ENCODE peak calls at places on chromosomes 11 and 22, in five cellular contexts. W is H9, F is H1, M is IMR-90, P is mesenchymal stem cell. V is an unnamed sample.

GRCh38 chr22:46360891-46361290 is 25.4 kb downstream of the TRMU start:
- DNase-seq in W (no peak), F (no peak), M (no peak), P (no peak), V (no peak)

GRCh38 chr11:126585388-126586302 is 230.2 kb downstream of the ST3GAL4 start:
- DNase-seq in W (peak; percentile 81), F (no peak), M (peak; percentile 96), P (peak; percentile 2), V (no peak)

GRCh38 chr22:44091021-44091721 is 67.1 kb downstream of the PARVB start:
- DNase-seq in W (no peak), F (no peak), M (no peak), P (peak; percentile 25), V (no peak)

GRCh38 chr11:122091850-122092249 is 24.2 kb downstream of the BLID start:
- DNase-seq in W (no peak), F (no peak), M (peak; percentile 46), P (no peak), V (no peak)

GRCh38 chr11:68282141-68282860 is 10.5 kb upstream of the C11orf24 start:
- DNase-seq in W (no peak), F (no peak), M (no peak), P (no peak), V (no peak)

GRCh38 chr11:13332124-13332523 is 54.5 kb downstream of the BMAL1 start:
- DNase-seq in W (no peak), F (no peak), M (no peak), P (no peak), V (no peak)

GRCh38 chr11:130122141-130122575 is 37.4 kb upstream of the ST14 start:
- DNase-seq in W (no peak), F (no peak), M (no peak), P (no peak), V (no peak)

GRCh38 chr22:26822300-26822699 is 164.9 kb downstream of the MIAT start:
- DNase-seq in W (no peak), F (no peak), M (no peak), P (no peak), V (no peak)

GRCh38 chr22:30823015-30823370 is 128.3 kb downstream of the OSBP2 start:
- DNase-seq in W (peak; percentile 50), F (no peak), M (no peak), P (no peak), V (no peak)

GRCh38 chr22:46149493-46149997 is 781 bp upstream of the PPARA start:
- DNase-seq in W (peak; percentile 71), F (peak; percentile 84), M (no peak), P (peak; percentile 37), V (peak; percentile 48)

GRCh38 chr11:35419713-35420333 is 465 bp upstream of the SLC1A2 start:
- DNase-seq in W (no peak), F (no peak), M (no peak), P (peak; percentile 7), V (peak; percentile 6)

GRCh38 chr11:68007498-68008380 is 2.4 kb upstream of the ALDH3B1 start:
- DNase-seq in W (no peak), F (no peak), M (no peak), P (no peak), V (no peak)

GRCh38 chr11:67024410-67024809 is 1.5 kb downstream of the SYT12 start:
- DNase-seq in W (no peak), F (no peak), M (no peak), P (no peak), V (no peak)

GRCh38 chr11:71301858-71302533 is 49.6 kb upstream of the SHANK2 start:
- DNase-seq in W (peak; percentile 14), F (peak; percentile 39), M (no peak), P (no peak), V (no peak)

GRCh38 chr11:88345408-88345807 is 7.9 kb upstream of the CTSC start:
- DNase-seq in W (no peak), F (no peak), M (peak; percentile 54), P (peak; percentile 17), V (no peak)

GRCh38 chr22:43346521-43346929 is 3.4 kb upstream of the SCUBE1 start:
- DNase-seq in W (peak; percentile 87), F (peak; percentile 87), M (no peak), P (peak; percentile 45), V (peak; percentile 51)

GRCh38 chr11:88175707-88176066 is 444 bp upstream of the RAB38 start:
- DNase-seq in W (no peak), F (no peak), M (peak; percentile 7), P (no peak), V (no peak)

GRCh38 chr11:95338430-95338991 is 107.5 kb upstream of the SESN3 start:
- DNase-seq in W (no peak), F (peak; percentile 55), M (peak; percentile 10), P (peak; percentile 95), V (no peak)

GRCh38 chr22:46370584-46371373 is 35.3 kb downstream of the TRMU start:
- DNase-seq in W (no peak), F (no peak), M (no peak), P (no peak), V (no peak)

GRCh38 chr11:794766-795637 is 3.1 kb downstream of the SLC25A22 start:
- DNase-seq in W (no peak), F (no peak), M (no peak), P (no peak), V (no peak)

GRCh38 chr11:128195057-128195751 is 392.2 kb downstream of the ETS1 start:
- DNase-seq in W (no peak), F (no peak), M (no peak), P (peak; percentile 26), V (no peak)

GRCh38 chr11:133922078-133922870 is 34.5 kb downstream of the IGSF9B start:
- DNase-seq in W (no peak), F (no peak), M (no peak), P (no peak), V (no peak)

GRCh38 chr11:69369945-69370344 is 76.0 kb downstream of the MYEOV start:
- DNase-seq in W (no peak), F (no peak), M (no peak), P (no peak), V (no peak)

GRCh38 chr11:9057888-9058287 is 33.5 kb downstream of the SCUBE2 start:
- DNase-seq in W (peak; percentile 54), F (peak; percentile 39), M (no peak), P (no peak), V (no peak)

GRCh38 chr22:22882033-22882717 is 5.4 kb upstream of the IGLL5 start:
- DNase-seq in W (peak; percentile 61), F (no peak), M (no peak), P (no peak), V (no peak)

DNA sequence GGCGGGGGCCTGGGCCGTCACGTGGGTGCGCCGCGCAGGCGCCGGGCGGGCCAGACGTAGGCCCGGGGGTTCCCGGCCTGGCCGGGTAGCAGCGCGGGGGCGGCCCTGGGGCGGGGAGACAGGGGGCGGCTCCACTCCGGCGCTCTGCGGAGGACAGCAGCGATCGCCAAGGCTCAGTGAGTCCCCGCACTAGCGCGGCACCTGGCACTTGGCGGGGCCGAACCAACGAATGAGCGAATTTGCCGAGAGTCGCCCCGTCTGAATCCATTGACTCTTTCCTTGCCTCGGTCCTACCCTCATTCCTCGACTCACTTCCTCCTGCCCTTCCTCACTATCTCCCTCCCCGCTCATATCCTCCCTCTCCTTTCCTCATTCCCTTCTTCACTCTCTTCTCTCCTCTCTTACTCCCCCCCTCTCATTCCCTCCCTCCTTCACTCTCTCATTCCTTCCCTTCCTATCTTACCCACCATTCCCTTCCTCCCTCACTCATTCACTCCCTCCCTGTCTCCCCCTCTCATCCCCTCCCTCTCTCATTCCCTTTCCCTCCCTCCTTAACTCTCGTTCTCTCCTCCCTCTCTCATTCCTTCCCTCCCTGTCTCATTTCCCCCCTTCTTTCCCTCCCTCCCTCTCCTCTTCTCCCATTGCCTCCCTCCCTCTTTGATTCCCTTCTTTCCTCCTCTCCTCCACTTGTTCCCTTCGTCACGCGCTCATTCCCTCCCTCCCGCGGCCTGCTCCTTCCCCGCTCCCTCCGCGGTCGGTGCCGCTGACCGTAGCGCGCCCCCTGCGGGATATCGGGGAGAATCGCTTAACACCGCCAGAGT is 476 bp upstream of the KLHL22 start:
- DNase-seq in W (peak; percentile 88), F (peak; percentile 93), M (peak; percentile 87), P (peak; percentile 93), V (peak; percentile 89)
- H3K14ac ChIP-seq in W (peak overlapping the region; percentile 33), F (no peak overlapping the region), M (peak overlapping the region; percentile 99), P (peak overlapping the region; percentile 85), V (peak overlapping the region; percentile 82)

GRCh38 chr22:39115976-39116621 is 19.1 kb downstream of the APOBEC3H start:
- DNase-seq in W (no peak), F (no peak), M (no peak), P (no peak), V (no peak)
- H2BK15ac ChIP-seq in W (no peak overlapping the region), F (no peak overlapping the region), M (no peak overlapping the region), P (no peak overlapping the region), V (no peak overlapping the region)

GRCh38 chr22:49825436-49825835 is 2.2 kb downstream of the BRD1 start:
- DNase-seq in W (no peak), F (no peak), M (peak; percentile 66), P (peak; percentile 57), V (no peak)
- H3K14ac ChIP-seq in W (no peak overlapping the region), F (no peak overlapping the region), M (peak overlapping the region; percentile 64), P (peak overlapping the region; percentile 91), V (no peak overlapping the region)

DNA sequence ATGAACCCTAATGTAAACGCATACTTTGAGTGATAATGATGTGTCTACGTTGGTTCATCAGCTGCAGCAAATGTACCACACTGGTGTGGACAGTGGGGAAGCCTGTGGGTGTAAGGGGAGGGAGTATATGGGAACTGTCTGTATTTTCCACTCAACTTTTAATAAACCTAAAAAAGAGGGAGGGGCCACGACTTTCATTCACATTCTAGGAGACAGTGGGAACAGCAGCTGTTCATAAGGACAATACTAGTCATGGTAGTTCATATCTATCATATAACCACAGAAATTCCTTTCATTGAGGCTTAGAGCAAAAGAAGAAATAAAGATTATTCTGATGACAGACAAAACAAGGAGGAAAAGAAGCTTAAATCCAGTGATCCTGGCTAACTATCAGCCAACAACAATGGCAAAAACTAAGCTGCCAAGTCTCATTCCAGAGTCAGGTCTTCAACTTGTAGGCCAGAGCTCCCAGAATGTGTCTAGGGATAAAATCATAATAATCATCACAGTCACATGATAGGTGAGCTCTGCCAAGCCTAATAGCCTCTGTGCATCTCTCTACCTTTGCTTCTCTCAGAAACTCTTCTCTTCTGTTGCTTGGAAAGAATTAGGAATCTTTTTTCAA is 59.4 kb upstream of the CHRM4 start:
- DNase-seq in W (no peak), F (no peak), M (peak; percentile 26), P (no peak), V (no peak)
- H2BK15ac ChIP-seq in W (no peak overlapping the region), F (no peak overlapping the region), M (no peak overlapping the region), P (no peak overlapping the region), V (no peak overlapping the region)

GRCh38 chr11:124629961-124630360 is 7.3 kb downstream of the TBRG1 start:
- DNase-seq in W (no peak), F (no peak), M (no peak), P (no peak), V (no peak)

GRCh38 chr11:124638500-124638899 is 15.8 kb downstream of the TBRG1 start:
- DNase-seq in W (no peak), F (no peak), M (no peak), P (no peak), V (no peak)

GRCh38 chr11:124627546-124627945 is 4.9 kb downstream of the TBRG1 start:
- DNase-seq in W (no peak), F (no peak), M (no peak), P (no peak), V (no peak)

DNA sequence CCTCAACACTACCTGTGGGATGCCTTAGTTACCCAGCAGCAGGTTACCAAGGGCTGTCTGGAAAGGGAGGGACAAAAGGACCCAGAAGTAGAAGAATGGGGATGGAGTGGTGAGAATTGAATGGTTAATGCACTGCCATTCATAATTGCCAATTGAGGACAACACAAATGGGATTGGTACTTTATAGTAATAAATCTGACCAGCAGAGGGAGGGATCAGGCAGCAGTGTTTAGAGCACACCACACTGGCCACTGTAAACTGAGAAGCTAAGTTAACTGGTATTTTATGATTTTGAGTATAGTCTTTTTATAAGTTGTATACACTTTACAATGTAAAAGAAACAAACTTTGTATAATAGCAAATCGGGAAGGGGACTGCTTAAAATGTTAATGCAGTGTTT is 10.7 kb downstream of the TBRG1 start:
- DNase-seq in W (no peak), F (no peak), M (peak; percentile 17), P (peak; percentile 25), V (no peak)
- H3K14ac ChIP-seq in W (no peak overlapping the region), F (no peak overlapping the region), M (no peak overlapping the region), P (no peak overlapping the region), V (no peak overlapping the region)